ENCODE peak calls at places on chromosome 18, in eight cellular contexts. Z is left ventricle myocardium inferior; D is ascending aorta; G is ovary; K is uterus; J is stomach; F is hepatocyte; T is CD8-positive, alpha-beta memory T cell. H is an unnamed sample.

GRCh38 chr18:79916546-79917350 is 34.7 kb downstream of the SLC66A2 start:
- DNase-seq in Z (no peak), F (no peak), K (no peak), T (no peak), J (peak; percentile 15), G (no peak), D (no peak), H (peak; percentile 20)

GRCh38 chr18:58635891-58636290 is 7.0 kb upstream of the ALPK2 start:
- DNase-seq in F (no peak), K (no peak), G (no peak), T (no peak), Z (no peak), J (no peak), D (no peak), H (no peak)

GRCh38 chr18:2448565-2449151 is 122.6 kb downstream of the METTL4 start:
- DNase-seq in J (no peak), G (no peak), T (no peak), Z (no peak), F (no peak), K (no peak), D (no peak), H (no peak)

GRCh38 chr18:3402962-3403585 is 46.9 kb upstream of the TGIF1 start:
- DNase-seq in J (no peak), K (no peak), T (no peak), Z (no peak), F (peak; percentile 32), D (no peak), G (no peak), H (no peak)

GRCh38 chr18:27695054-27695453 is 481.9 kb downstream of the CDH2 start:
- DNase-seq in G (no peak), D (no peak), F (no peak), K (no peak), T (no peak), Z (no peak), J (no peak), H (no peak)

GRCh38 chr18:53541924-53542323 is 682.5 kb downstream of the MBD2 start:
- DNase-seq in K (no peak), G (no peak), J (no peak), T (no peak), Z (no peak), F (no peak), D (no peak), H (no peak)

GRCh38 chr18:45856526-45856925 is 31.1 kb downstream of the SIGLEC15 start:
- DNase-seq in K (no peak), T (no peak), Z (no peak), G (no peak), F (no peak), D (no peak), J (no peak), H (no peak)

GRCh38 chr18:260547-260946 is 7.3 kb downstream of the THOC1 start:
- DNase-seq in F (no peak), D (no peak), G (no peak), T (no peak), K (no peak), Z (no peak), J (no peak), H (no peak)

GRCh38 chr18:5294113-5294617 is 1.4 kb downstream of the ZBTB14 start:
- DNase-seq in K (peak; percentile 52), G (no peak), Z (peak; percentile 49), D (peak; percentile 74), T (no peak), J (peak; percentile 61), F (peak; percentile 51), H (peak; percentile 55)

GRCh38 chr18:48820483-48821250 is 130.1 kb downstream of the SMAD7 start:
- DNase-seq in K (peak; percentile 8), F (no peak), G (peak; percentile 24), D (peak; percentile 52), T (no peak), Z (peak; percentile 6), J (peak; percentile 15), H (no peak)

GRCh38 chr18:58402247-58402646 is 226.6 kb downstream of the ALPK2 start:
- DNase-seq in F (peak; percentile 81), K (no peak), Z (no peak), G (no peak), J (no peak), D (no peak), T (no peak), H (no peak)

GRCh38 chr18:47729356-47729755 is 201.1 kb downstream of the SMAD2 start:
- DNase-seq in J (no peak), T (no peak), F (no peak), G (no peak), Z (no peak), K (no peak), D (no peak), H (no peak)

GRCh38 chr18:14965553-14965952 is 217.6 kb downstream of the ANKRD30B start:
- DNase-seq in T (no peak), D (no peak), G (no peak), Z (no peak), K (no peak), J (no peak), F (no peak), H (no peak)
- H3K9me3 ChIP-seq in T (no peaks in the 10 kb centered on the region), D (no peaks in the 10 kb centered on the region), G (no peaks in the 10 kb centered on the region), Z (no peaks in the 10 kb centered on the region), K (no peaks in the 10 kb centered on the region), J (no peaks in the 10 kb centered on the region), F (no peaks in the 10 kb centered on the region), H (no peaks in the 10 kb centered on the region)

GRCh38 chr18:78518805-78519204 is 460.8 kb upstream of the SALL3 start:
- DNase-seq in Z (no peak), D (peak; percentile 43), G (no peak), K (no peak), T (no peak), F (no peak), J (peak; percentile 10), H (no peak)
- H3K9me3 ChIP-seq in Z (no peaks in the 10 kb centered on the region), D (no peaks in the 10 kb centered on the region), G (no peaks in the 10 kb centered on the region), K (no peaks in the 10 kb centered on the region), T (no peaks in the 10 kb centered on the region), F (no peaks in the 10 kb centered on the region), J (no peaks in the 10 kb centered on the region), H (no peaks in the 10 kb centered on the region)

GRCh38 chr18:71808576-71808975 is 735.6 kb downstream of the CBLN2 start:
- DNase-seq in D (no peak), K (no peak), G (no peak), T (no peak), Z (no peak), F (no peak), J (no peak), H (no peak)

GRCh38 chr18:71809711-71810110 is 734.4 kb downstream of the CBLN2 start:
- DNase-seq in J (no peak), G (no peak), K (no peak), Z (no peak), T (no peak), F (no peak), D (no peak), H (no peak)

DNA sequence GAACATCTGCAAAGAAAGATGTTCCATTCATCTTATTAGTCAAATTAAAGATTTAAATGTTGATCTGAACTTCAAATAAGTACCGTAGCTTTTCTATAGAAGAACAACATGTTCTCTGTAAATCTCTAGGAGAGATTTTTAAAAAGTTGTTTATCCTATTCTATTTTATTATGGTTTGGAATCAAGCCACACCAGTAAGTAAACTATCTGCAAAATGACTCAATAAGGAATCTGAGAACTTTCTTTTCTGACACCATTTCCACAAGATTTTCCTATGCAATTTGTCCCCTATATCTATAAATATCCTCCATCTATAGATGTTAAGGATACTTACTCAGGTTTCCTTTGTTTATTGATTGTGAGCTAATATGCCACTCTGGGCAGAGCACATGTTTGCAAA is 736.6 kb downstream of the CBLN2 start:
- DNase-seq in Z (no peak), J (no peak), K (no peak), T (no peak), G (no peak), D (no peak), F (no peak), H (no peak)
- H3K9me3 ChIP-seq in Z (peaks cover 13% of the 10 kb centered on the region), J (peaks cover 3% of the 10 kb centered on the region), K (no peaks in the 10 kb centered on the region), T (no peaks in the 10 kb centered on the region), G (no peaks in the 10 kb centered on the region), D (no peaks in the 10 kb centered on the region), F (no peaks in the 10 kb centered on the region), H (no peaks in the 10 kb centered on the region)

DNA sequence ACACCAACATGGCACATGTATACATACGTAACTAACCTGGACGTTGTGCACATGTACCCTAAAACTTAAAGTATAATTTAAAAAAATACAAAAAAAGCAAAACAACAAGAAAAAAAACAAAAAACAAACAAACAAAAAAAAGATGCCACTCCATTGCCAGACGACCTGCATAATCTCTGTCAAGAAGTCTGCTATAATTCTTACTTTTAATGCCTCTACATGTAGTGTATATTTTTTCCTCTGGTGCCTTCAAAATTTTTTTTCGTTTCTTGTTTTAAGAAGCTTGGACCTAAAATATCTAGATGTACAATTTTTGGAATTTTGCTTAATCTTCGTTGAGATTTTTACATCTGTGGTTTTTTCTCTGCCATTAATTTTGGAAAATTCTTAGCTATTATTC is 235.6 kb upstream of the ZNF521 start:
- DNase-seq in G (no peak), J (no peak), D (no peak), Z (no peak), F (no peak), T (no peak), K (no peak), H (no peak)
- H3K9me3 ChIP-seq in G (no peaks in the 10 kb centered on the region), J (peaks cover 18% of the 10 kb centered on the region), D (no peaks in the 10 kb centered on the region), Z (peaks cover 22% of the 10 kb centered on the region), F (no peaks in the 10 kb centered on the region), T (no peaks in the 10 kb centered on the region), K (no peaks in the 10 kb centered on the region), H (no peaks in the 10 kb centered on the region)

DNA sequence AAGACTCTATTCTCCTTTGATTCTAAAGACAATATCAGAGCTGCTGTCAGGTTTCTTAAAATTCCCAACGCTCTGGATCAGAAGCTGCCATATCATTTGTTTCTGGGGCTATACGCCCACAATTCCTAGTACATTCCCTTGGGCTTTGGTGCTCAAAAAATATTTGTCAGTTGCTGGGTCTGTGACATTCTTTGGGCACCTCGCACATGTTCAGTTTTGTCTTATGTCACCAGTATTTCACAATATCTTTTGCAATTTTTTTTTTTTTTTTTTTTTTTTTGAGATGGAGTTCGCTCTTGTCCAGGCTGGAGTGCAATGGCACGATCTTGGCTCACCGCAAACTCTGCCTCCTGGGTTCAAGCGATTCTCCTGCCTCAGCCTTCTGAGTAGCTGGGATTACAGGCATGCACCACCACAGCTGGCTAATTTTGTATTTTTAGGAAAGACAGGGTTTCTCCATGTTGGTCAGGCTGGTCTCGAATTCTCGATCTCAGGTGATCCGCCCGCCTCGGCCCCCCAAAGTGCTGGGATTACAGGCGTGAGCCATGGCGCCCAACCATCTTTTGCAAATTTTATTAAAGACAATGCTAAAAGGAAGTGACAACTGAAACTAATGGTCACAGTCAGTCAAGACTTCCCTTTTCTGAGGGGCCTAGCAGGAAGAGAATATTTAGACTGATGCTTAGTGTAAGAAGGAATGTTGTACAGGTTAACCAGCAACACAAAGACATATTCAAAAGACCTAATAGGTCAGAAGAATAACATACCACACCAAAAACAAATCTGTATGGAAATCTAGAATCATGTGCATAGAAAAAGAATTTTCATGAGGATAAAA is 6.8 kb downstream of the ZNF397 start:
- DNase-seq in G (no peak), F (no peak), D (no peak), K (no peak), T (no peak), Z (no peak), J (no peak), H (no peak)
- H3K9me3 ChIP-seq in G (no peaks in the 10 kb centered on the region), F (no peaks in the 10 kb centered on the region), D (no peaks in the 10 kb centered on the region), K (no peaks in the 10 kb centered on the region), T (no peaks in the 10 kb centered on the region), Z (no peaks in the 10 kb centered on the region), J (peaks cover 31% of the 10 kb centered on the region), H (peaks cover 2% of the 10 kb centered on the region)